ENCODE peak calls at places on chromosomes 16 and 17, in four cellular contexts. One of them, this sample, is unnamed.

GRCh38 chr17:57733085-57733484 is 12.0 kb downstream of the CCDC182 start:
- DNase-seq in HepG2: no peak
- DNase-seq in K562: no peak
- DNase-seq in GM12878: no peak
- DNase-seq in this sample: no peak

GRCh38 chr16:12752159-12752558 is 51.5 kb downstream of the CPPED1 start:
- DNase-seq in K562: no peak
- DNase-seq in GM12878: no peak
- DNase-seq in HepG2: no peak
- DNase-seq in this sample: no peak

GRCh38 chr17:64244165-64244564 is 18.9 kb downstream of the TEX2 start:
- DNase-seq in GM12878: no peak
- DNase-seq in HepG2: no peak
- DNase-seq in K562: no peak
- DNase-seq in this sample: no peak

GRCh38 chr17:8857919-8858318 is 9.6 kb downstream of the PIK3R6 start:
- DNase-seq in K562: no peak
- DNase-seq in GM12878: peak
- DNase-seq in HepG2: no peak
- DNase-seq in this sample: no peak

GRCh38 chr16:69325784-69326171 is 4.6 kb downstream of the PDF start:
- DNase-seq in GM12878: no peak
- DNase-seq in K562: no peak
- DNase-seq in HepG2: no peak
- DNase-seq in this sample: no peak

GRCh38 chr16:85316321-85316919 is 204.1 kb upstream of the CIBAR2 start:
- DNase-seq in GM12878: no peak
- DNase-seq in K562: peak
- DNase-seq in HepG2: peak
- DNase-seq in this sample: peak

GRCh38 chr17:67011527-67012175 is 32.7 kb upstream of the CACNG1 start:
- DNase-seq in GM12878: no peak
- DNase-seq in HepG2: no peak
- DNase-seq in K562: no peak
- DNase-seq in this sample: no peak

GRCh38 chr16:57479043-57479421 is 7.3 kb downstream of the DOK4 start:
- DNase-seq in GM12878: no peak
- DNase-seq in HepG2: no peak
- DNase-seq in K562: no peak
- DNase-seq in this sample: no peak

GRCh38 chr17:50559674-50560184 is 786 bp upstream of the CACNA1G start:
- DNase-seq in K562: peak
- DNase-seq in GM12878: no peak
- DNase-seq in HepG2: no peak
- DNase-seq in this sample: peak

GRCh38 chr16:72996291-72997062 is 51.5 kb downstream of the ZFHX3 start:
- DNase-seq in GM12878: no peak
- DNase-seq in HepG2: peak
- DNase-seq in K562: no peak
- DNase-seq in this sample: no peak

GRCh38 chr17:6101706-6102105 is 31.5 kb downstream of the WSCD1 start:
- DNase-seq in HepG2: no peak
- DNase-seq in GM12878: no peak
- DNase-seq in K562: no peak
- DNase-seq in this sample: no peak

GRCh38 chr16:22091721-22092120 is 620 bp upstream of the VWA3A start:
- DNase-seq in K562: no peak
- DNase-seq in GM12878: no peak
- DNase-seq in HepG2: no peak
- DNase-seq in this sample: no peak

GRCh38 chr17:4509923-4510614 is 11.4 kb downstream of the SPNS2 start:
- DNase-seq in GM12878: no peak
- DNase-seq in K562: no peak
- DNase-seq in HepG2: no peak
- DNase-seq in this sample: no peak

GRCh38 chr17:27475981-27476895 is 20.0 kb downstream of the KSR1 start:
- DNase-seq in HepG2: no peak
- DNase-seq in GM12878: no peak
- DNase-seq in K562: no peak
- DNase-seq in this sample: no peak

GRCh38 chr17:44990994-44991393 is 22.9 kb upstream of the C1QL1 start:
- DNase-seq in HepG2: no peak
- DNase-seq in K562: no peak
- DNase-seq in GM12878: no peak
- DNase-seq in this sample: no peak

GRCh38 chr16:57530531-57531252 is 5.7 kb downstream of the CCDC102A start:
- DNase-seq in K562: no peak
- DNase-seq in GM12878: no peak
- DNase-seq in HepG2: no peak
- DNase-seq in this sample: peak

GRCh38 chr17:76197911-76198310 is 42.4 kb downstream of the RNF157 start:
- DNase-seq in K562: no peak
- DNase-seq in HepG2: no peak
- DNase-seq in GM12878: no peak
- DNase-seq in this sample: no peak

GRCh38 chr16:11994187-11995119 is 17.9 kb downstream of the SNX29 start:
- DNase-seq in K562: no peak
- DNase-seq in HepG2: peak
- DNase-seq in GM12878: no peak
- DNase-seq in this sample: no peak

GRCh38 chr17:82372591-82373452 is 1.3 kb downstream of the UTS2R start:
- DNase-seq in HepG2: no peak
- DNase-seq in K562: no peak
- DNase-seq in GM12878: no peak
- DNase-seq in this sample: no peak

GRCh38 chr17:32481193-32481592 is 5.6 kb upstream of the CDK5R1 start:
- DNase-seq in GM12878: no peak
- DNase-seq in HepG2: no peak
- DNase-seq in K562: no peak
- DNase-seq in this sample: no peak

GRCh38 chr17:51876986-51877385 is 281.5 kb downstream of the CA10 start:
- DNase-seq in HepG2: no peak
- DNase-seq in K562: no peak
- DNase-seq in GM12878: no peak
- DNase-seq in this sample: no peak

GRCh38 chr16:52555572-52555971 is 8.6 kb upstream of the TOX3 start:
- DNase-seq in HepG2: no peak
- DNase-seq in GM12878: no peak
- DNase-seq in K562: no peak
- DNase-seq in this sample: no peak

GRCh38 chr17:33124871-33125551 is 133.4 kb downstream of the SPACA3 start:
- DNase-seq in GM12878: no peak
- DNase-seq in HepG2: no peak
- DNase-seq in K562: no peak
- DNase-seq in this sample: no peak

GRCh38 chr17:76772842-76773521 is 35.1 kb downstream of the MFSD11 start:
- DNase-seq in GM12878: no peak
- DNase-seq in HepG2: peak
- DNase-seq in K562: no peak
- DNase-seq in this sample: no peak

GRCh38 chr17:76090517-76091135 is 11.6 kb downstream of the ZACN start:
- DNase-seq in K562: no peak
- DNase-seq in GM12878: no peak
- DNase-seq in HepG2: no peak
- DNase-seq in this sample: no peak

GRCh38 chr17:70569131-70569530 is 399.8 kb downstream of the KCNJ2 start:
- DNase-seq in HepG2: no peak
- DNase-seq in GM12878: no peak
- DNase-seq in K562: no peak
- DNase-seq in this sample: no peak

GRCh38 chr17:76329664-76330063 is 21.6 kb upstream of the QRICH2 start:
- DNase-seq in K562: no peak
- DNase-seq in HepG2: no peak
- DNase-seq in GM12878: no peak
- DNase-seq in this sample: no peak

GRCh38 chr17:80829166-80829813 is 162.4 kb upstream of the CHMP6 start:
- DNase-seq in K562: no peak
- DNase-seq in HepG2: no peak
- DNase-seq in GM12878: no peak
- DNase-seq in this sample: no peak

GRCh38 chr17:9419932-9420453 is 155.6 kb downstream of the STX8 start:
- DNase-seq in K562: no peak
- DNase-seq in HepG2: no peak
- DNase-seq in GM12878: no peak
- DNase-seq in this sample: no peak

GRCh38 chr17:1617620-1618174 is 10.9 kb downstream of the SLC43A2 start:
- DNase-seq in HepG2: no peak
- DNase-seq in K562: peak
- DNase-seq in GM12878: no peak
- DNase-seq in this sample: no peak

GRCh38 chr16:49467540-49468372 is 94.2 kb downstream of the C16orf78 start:
- DNase-seq in GM12878: no peak
- DNase-seq in K562: no peak
- DNase-seq in HepG2: no peak
- DNase-seq in this sample: no peak

GRCh38 chr16:23803591-23804123 is 32.1 kb upstream of the PRKCB start:
- DNase-seq in GM12878: no peak
- DNase-seq in K562: peak
- DNase-seq in HepG2: peak
- DNase-seq in this sample: peak

GRCh38 chr16:75566889-75567255 is 693 bp downstream of the GABARAPL2 start:
- DNase-seq in K562: peak
- DNase-seq in HepG2: no peak
- DNase-seq in GM12878: no peak
- DNase-seq in this sample: peak

DNA sequence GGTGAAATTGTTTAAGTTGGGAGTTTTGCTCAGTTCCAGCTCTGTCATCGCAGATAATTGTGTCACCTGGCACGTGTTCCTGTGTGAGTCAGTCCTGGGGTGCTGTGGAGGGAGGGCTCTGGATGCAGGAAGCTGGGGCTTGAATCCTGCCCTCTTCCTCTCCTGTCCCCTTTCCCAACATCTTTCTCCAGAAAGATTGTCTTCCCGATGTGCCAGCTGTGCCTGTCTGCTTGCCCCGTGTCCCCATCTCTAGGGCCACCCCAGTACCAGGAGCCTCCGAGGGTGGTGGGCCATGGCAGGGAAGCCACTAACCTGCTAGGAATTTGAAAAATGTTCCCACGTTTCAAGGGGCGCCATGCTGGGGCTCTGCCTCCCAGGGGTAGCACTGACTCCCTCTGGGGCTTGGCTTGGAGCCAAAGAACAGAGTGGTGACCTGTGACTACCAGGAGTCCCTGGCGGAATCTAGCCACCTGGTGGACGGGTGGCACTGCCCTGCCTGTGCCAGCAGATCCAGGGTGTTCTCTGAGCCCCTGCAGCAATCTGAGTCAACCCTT is 198.1 kb downstream of the ENGASE start:
- DNase-seq in HepG2: peak
- DNase-seq in K562: no peak
- DNase-seq in GM12878: no peak
- DNase-seq in this sample: no peak
- TF ChIP-seq CREM in HepG2: no peak
- TF ChIP-seq CREM in K562: no peak
- TF ChIP-seq CREM in GM12878: no peak
- TF ChIP-seq CREM in this sample: no peak

DNA sequence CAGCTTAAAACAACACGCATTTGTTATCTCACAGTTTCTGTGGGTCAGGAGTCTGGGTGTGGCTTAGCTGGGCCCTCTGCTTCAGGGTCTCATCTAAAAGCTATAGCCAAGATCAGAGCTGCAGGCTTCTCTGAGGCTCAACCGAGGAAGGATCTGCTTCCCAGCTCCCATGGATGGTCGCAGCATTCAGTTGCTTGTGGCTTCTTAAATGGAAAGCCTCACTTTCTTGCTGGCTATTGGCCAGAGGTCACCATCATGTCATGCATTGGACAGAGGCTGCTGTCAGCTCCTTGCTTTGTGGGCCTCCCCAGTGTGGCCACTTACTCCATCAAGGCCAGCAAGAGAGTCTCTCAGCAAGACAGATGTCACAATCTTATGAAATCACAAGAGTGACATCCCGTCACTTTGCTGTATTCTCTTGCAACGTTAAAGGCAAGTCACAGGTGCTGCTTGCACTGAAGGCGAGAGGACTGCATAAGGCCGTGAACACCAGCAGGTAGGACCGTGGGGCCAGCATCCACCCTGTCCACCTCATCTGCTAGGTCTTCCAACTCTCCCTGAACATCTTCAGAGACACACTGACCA is 117.8 kb upstream of the TNRC6C start:
- DNase-seq in GM12878: no peak
- DNase-seq in HepG2: no peak
- DNase-seq in K562: no peak
- DNase-seq in this sample: no peak
- TF ChIP-seq CBFB in GM12878: no peak
- TF ChIP-seq CBFB in HepG2: no peak
- TF ChIP-seq CBFB in K562: no peak
- TF ChIP-seq CBFB in this sample: no peak

GRCh38 chr17:17965152-17965721 is 7.0 kb downstream of the TOM1L2 start:
- DNase-seq in K562: no peak
- DNase-seq in HepG2: no peak
- DNase-seq in GM12878: no peak
- DNase-seq in this sample: no peak

GRCh38 chr17:17966399-17966798 is 5.8 kb downstream of the TOM1L2 start:
- DNase-seq in K562: no peak
- DNase-seq in HepG2: no peak
- DNase-seq in GM12878: peak
- DNase-seq in this sample: no peak

GRCh38 chr17:17964710-17965109 is 7.5 kb downstream of the TOM1L2 start:
- DNase-seq in GM12878: no peak
- DNase-seq in HepG2: no peak
- DNase-seq in K562: no peak
- DNase-seq in this sample: no peak

GRCh38 chr17:17963066-17963465 is 9.1 kb downstream of the TOM1L2 start:
- DNase-seq in HepG2: no peak
- DNase-seq in GM12878: no peak
- DNase-seq in K562: no peak
- DNase-seq in this sample: no peak

GRCh38 chr17:17963694-17964436 is 8.3 kb downstream of the TOM1L2 start:
- DNase-seq in K562: no peak
- DNase-seq in GM12878: no peak
- DNase-seq in HepG2: no peak
- DNase-seq in this sample: no peak
- TF ChIP-seq CREM in K562: no peak
- TF ChIP-seq CREM in GM12878: no peak
- TF ChIP-seq CREM in HepG2: no peak
- TF ChIP-seq CREM in this sample: no peak

DNA sequence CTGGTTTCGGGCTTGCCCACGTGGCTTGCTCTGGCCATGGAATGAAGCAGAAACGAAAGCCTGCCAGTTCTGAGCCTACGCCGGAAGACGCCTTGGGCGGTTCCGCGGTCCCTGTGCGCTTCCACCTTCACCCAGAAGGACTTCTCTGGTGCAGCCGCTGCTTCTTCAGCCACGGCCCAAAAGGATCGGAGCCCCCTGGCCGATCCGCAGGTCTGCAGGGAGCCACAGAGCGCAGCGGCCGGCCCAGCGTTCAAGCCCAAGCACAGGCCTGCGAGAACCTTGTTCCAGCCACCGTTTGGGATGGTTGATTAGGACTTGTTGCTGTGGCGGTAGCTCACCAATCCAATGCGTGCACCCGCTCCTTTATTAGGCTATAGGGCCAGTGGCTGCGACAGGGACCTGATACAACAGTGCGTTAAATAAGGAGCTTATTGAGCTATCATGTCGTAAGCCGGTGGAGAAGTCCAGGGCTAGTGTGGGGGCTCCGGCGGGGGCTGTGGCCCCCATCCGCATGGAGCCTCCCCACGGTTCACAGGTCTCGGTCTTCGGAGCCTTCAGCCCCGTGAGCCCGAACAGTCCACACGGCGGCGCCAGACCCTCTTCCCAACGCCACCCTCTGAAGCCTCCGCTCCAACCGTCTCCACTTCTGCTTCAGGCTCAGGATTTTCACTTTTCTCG is 10.2 kb upstream of the MPP2 start:
- DNase-seq in GM12878: no peak
- DNase-seq in K562: peak
- DNase-seq in HepG2: no peak
- DNase-seq in this sample: peak
- TF ChIP-seq CBFB in GM12878: no peak
- TF ChIP-seq CBFB in K562: peak
- TF ChIP-seq CBFB in HepG2: no peak
- TF ChIP-seq CBFB in this sample: no peak

This sample was measured in WTC11.